ENCODE peak calls at places on chromosome 17, in four cellular contexts. C is GM23248, N is fibroblast of lung, T is GM23338. J is an unnamed sample.

GRCh38 chr17:80927791-80928216 is 63.8 kb upstream of the CHMP6 start:
- DNase-seq in C (no peak), N (no peak), T (no peak), J (no peak)

GRCh38 chr17:18145811-18146210 is 37.3 kb downstream of the MYO15A start:
- DNase-seq in C (no peak), N (no peak), T (no peak), J (no peak)

GRCh38 chr17:55598495-55598894 is 87.2 kb upstream of the SMIM36 start:
- DNase-seq in C (no peak), N (peak; percentile 36), T (no peak), J (no peak)

GRCh38 chr17:64008346-64008745 is 10.2 kb downstream of the PRR29 start:
- DNase-seq in C (no peak), N (no peak), T (no peak), J (no peak)

GRCh38 chr17:79201536-79202227 is 127.1 kb downstream of the ENGASE start:
- DNase-seq in C (peak; percentile 65), N (no peak), T (no peak), J (peak; percentile 25)

GRCh38 chr17:61414141-61414935 is 14.7 kb downstream of the TBX2 start:
- DNase-seq in C (no peak), N (peak; percentile 72), T (no peak), J (peak; percentile 34)

GRCh38 chr17:45351831-45352230 is 35.0 kb upstream of the MAP3K14 start:
- DNase-seq in C (no peak), N (no peak), T (no peak), J (no peak)

GRCh38 chr17:19398301-19399181 is 11.6 kb upstream of the MFAP4 start:
- DNase-seq in C (peak; percentile 41), N (peak; percentile 79), T (no peak), J (peak; percentile 79)

GRCh38 chr17:72901657-72902056 is 190.8 kb downstream of the SLC39A11 start:
- DNase-seq in C (no peak), N (no peak), T (no peak), J (no peak)

GRCh38 chr17:57402691-57403090 is 146.4 kb downstream of the MSI2 start:
- DNase-seq in C (no peak), N (no peak), T (no peak), J (no peak)

GRCh38 chr17:17696075-17696474 is 14.8 kb downstream of the RAI1 start:
- DNase-seq in C (no peak), N (no peak), T (no peak), J (no peak)

GRCh38 chr17:60153606-60154355 is 4.0 kb downstream of the CA4 start:
- DNase-seq in C (peak; percentile 56), N (peak; percentile 39), T (peak; percentile 2), J (no peak)

GRCh38 chr17:4420692-4421131 is 13.0 kb upstream of the SPNS3 start:
- DNase-seq in C (peak; percentile 78), N (peak; percentile 81), T (peak; percentile 90), J (peak; percentile 74)

GRCh38 chr17:80348551-80349436 is 66.2 kb upstream of the ENDOV start:
- DNase-seq in C (no peak), N (no peak), T (no peak), J (peak; percentile 16)

GRCh38 chr17:41184480-41184961 is at the start of gene KRTAP4-1:
- DNase-seq in C (no peak), N (no peak), T (no peak), J (no peak)

GRCh38 chr17:65600518-65600917 is 39.1 kb upstream of the AXIN2 start:
- DNase-seq in C (no peak), N (no peak), T (no peak), J (no peak)

GRCh38 chr17:51833045-51833444 is 325.5 kb downstream of the CA10 start:
- DNase-seq in C (no peak), N (no peak), T (peak; percentile 39), J (no peak)

GRCh38 chr17:76263896-76264295 is 1.3 kb upstream of the UBALD2 start:
- DNase-seq in C (no peak), N (no peak), T (no peak), J (no peak)

GRCh38 chr17:42814633-42815399 is 9.3 kb downstream of the BECN1 start:
- DNase-seq in C (peak; percentile 93), N (peak; percentile 83), T (no peak), J (no peak)

GRCh38 chr17:77328823-77329740 is 188.3 kb downstream of the SEC14L1 start:
- DNase-seq in C (no peak), N (no peak), T (no peak), J (no peak)

GRCh38 chr17:47875586-47875985 is 20.4 kb upstream of the SP2 start:
- DNase-seq in C (no peak), N (no peak), T (no peak), J (no peak)

GRCh38 chr17:57166803-57167202 is 81.8 kb downstream of the AKAP1 start:
- DNase-seq in C (no peak), N (no peak), T (peak; percentile 62), J (peak; percentile 80)

GRCh38 chr17:77332034-77332971 is 191.5 kb downstream of the SEC14L1 start:
- DNase-seq in C (no peak), N (no peak), T (no peak), J (peak; percentile 86)

GRCh38 chr17:16973760-16974540 is 2.0 kb upstream of the TNFRSF13B start:
- DNase-seq in C (no peak), N (no peak), T (no peak), J (no peak)

GRCh38 chr17:42023524-42024349 is 3.8 kb downstream of the NKIRAS2 start:
- DNase-seq in C (no peak), N (peak; percentile 19), T (no peak), J (no peak)

GRCh38 chr17:46035112-46035818 is 36.2 kb downstream of the STH start:
- DNase-seq in C (no peak), N (no peak), T (peak; percentile 35), J (no peak)

GRCh38 chr17:32732296-32732642 is 144.7 kb downstream of the MYO1D start:
- DNase-seq in C (no peak), N (no peak), T (no peak), J (no peak)

GRCh38 chr17:6443692-6444572 is at the start of gene PIMREG:
- DNase-seq in C (peak; percentile 99), N (peak; percentile 88), T (peak; percentile 99), J (peak; percentile 88)

GRCh38 chr17:19019041-19019941 is 14.7 kb upstream of the FAM83G start:
- DNase-seq in C (no peak), N (no peak), T (no peak), J (no peak)

GRCh38 chr17:63542218-63542545 is 8.1 kb upstream of the DCAF7 start:
- DNase-seq in C (no peak), N (no peak), T (no peak), J (no peak)

GRCh38 chr17:82901356-82901755 is 61.5 kb upstream of the ZNF750 start:
- DNase-seq in C (no peak), N (no peak), T (no peak), J (no peak)
- TF ChIP-seq EZH2 in C (no peak), N (no peak), T (no peak), J (no peak)

GRCh38 chr17:30415491-30415890 is 36.8 kb downstream of the CPD start:
- DNase-seq in C (peak; percentile 67), N (no peak), T (no peak), J (no peak)
- TF ChIP-seq EZH2 in C (no peak), N (no peak), T (no peak), J (no peak)

GRCh38 chr17:37740861-37741260 is 4.0 kb downstream of the HNF1B start:
- DNase-seq in C (no peak), N (no peak), T (no peak), J (no peak)

GRCh38 chr17:37743612-37743874 is 1.3 kb downstream of the HNF1B start:
- DNase-seq in C (no peak), N (no peak), T (no peak), J (no peak)

GRCh38 chr17:37742762-37743611 is 1.9 kb downstream of the HNF1B start:
- DNase-seq in C (peak; percentile 29), N (no peak), T (peak; percentile 63), J (peak; percentile 42)

GRCh38 chr17:37741334-37742113 is 3.3 kb downstream of the HNF1B start:
- DNase-seq in C (no peak), N (peak; percentile 30), T (no peak), J (peak; percentile 33)

GRCh38 chr17:37742114-37742761 is 2.6 kb downstream of the HNF1B start:
- DNase-seq in C (peak; percentile 40), N (peak; percentile 22), T (peak; percentile 70), J (peak; percentile 16)
- TF ChIP-seq EZH2 in C (peak; percentile 97), N (peak; percentile 97), T (peak; percentile 100), J (peak; percentile 79)

GRCh38 chr17:74430385-74430705 is 1.5 kb upstream of the GPRC5C start:
- DNase-seq in C (no peak), N (no peak), T (no peak), J (no peak)

GRCh38 chr17:74433421-74434121 is 1.7 kb downstream of the GPRC5C start:
- DNase-seq in C (no peak), N (no peak), T (peak; percentile 60), J (peak; percentile 19)

GRCh38 chr17:74432484-74433391 is 850 bp downstream of the GPRC5C start:
- DNase-seq in C (no peak), N (no peak), T (peak; percentile 73), J (peak; percentile 15)

GRCh38 chr17:74430706-74431567 is 951 bp upstream of the GPRC5C start:
- DNase-seq in C (peak; percentile 85), N (peak; percentile 27), T (peak; percentile 80), J (peak; percentile 97)

DNA sequence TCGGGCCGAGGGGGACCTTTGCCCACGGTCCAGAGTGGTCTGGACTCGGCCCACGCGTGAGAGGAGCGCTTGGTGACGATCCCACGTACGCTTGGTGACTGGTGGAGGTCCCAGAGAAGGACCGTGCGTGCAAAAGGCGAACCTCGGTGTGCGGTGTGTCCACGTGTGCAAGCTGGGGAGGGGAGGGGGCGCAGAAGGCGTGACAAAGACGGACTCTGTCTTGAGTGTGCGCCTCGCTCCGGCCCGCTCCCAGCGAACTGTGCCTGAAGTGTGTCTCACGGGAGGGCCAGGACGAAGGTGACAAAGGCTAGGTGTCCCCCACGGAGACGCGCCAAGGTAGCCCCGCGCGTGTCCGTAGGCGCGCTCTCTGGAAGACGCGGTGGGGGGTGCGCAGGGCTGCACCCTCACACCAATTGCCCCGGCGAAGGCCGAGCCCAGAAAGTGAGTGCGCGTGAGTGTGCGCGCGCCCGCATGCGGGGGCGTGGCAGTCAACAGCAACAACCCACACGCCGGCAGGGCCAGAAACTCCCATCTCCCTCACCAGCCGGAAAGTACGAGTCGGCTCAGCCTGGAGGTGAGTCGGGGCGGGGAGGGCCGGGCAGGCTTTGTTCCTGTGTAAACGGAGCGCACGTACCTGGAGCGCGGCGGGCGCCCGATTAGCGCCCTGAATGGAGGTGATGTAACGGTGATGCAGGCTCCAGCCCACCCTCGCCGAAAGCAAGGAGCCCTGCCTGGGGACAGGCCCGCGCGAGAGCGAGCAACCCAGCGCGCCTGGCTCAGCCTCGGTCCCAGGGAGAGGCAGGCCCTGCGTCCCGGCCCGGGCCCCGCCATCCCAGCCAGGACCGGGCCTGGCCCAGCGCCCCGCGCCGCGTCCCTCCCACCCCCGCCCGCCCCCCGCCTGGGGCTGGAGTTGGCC is at the start of gene GPRC5C:
- DNase-seq in C (peak; percentile 50), N (no peak), T (peak; percentile 88), J (peak; percentile 97)
- TF ChIP-seq EZH2 in C (peak; percentile 45), N (no peak), T (no peak), J (no peak)

GRCh38 chr17:34423978-34424813 is 61.2 kb upstream of the CCL1 start:
- DNase-seq in C (no peak), N (no peak), T (peak; percentile 83), J (no peak)
- TF ChIP-seq EZH2 in C (no peak), N (no peak), T (no peak), J (no peak)

J was measured in PC-3.